ENCODE peak calls at places on chromosomes 11 and 22, in six cellular contexts. E is IMR-90; C is sigmoid colon; I is pancreas; M is CD4-positive, alpha-beta T cell; K is heart right ventricle. P is an unnamed sample.

GRCh38 chr11:107778839-107779517 is 67.1 kb upstream of the SLN start:
- DNase-seq in M (no peak), C (no peak), E (no peak), I (no peak), K (no peak), P (no peak)

GRCh38 chr22:30891781-30892180 is 76.8 kb downstream of the MORC2 start:
- DNase-seq in M (no peak), E (no peak), C (no peak), I (no peak), K (no peak), P (no peak)

GRCh38 chr22:31173386-31174145 is 13.6 kb downstream of the RNF185 start:
- DNase-seq in K (no peak), C (no peak), M (no peak), E (peak), I (no peak), P (no peak)

GRCh38 chr11:32830413-32830738 is 649 bp downstream of the PRRG4 start:
- DNase-seq in E (no peak), M (no peak), I (peak), C (no peak), K (no peak), P (no peak)

GRCh38 chr11:59106363-59107336 is at the start of gene FAM111B:
- DNase-seq in K (peak), I (peak), M (peak), E (peak), C (peak), P (peak)

GRCh38 chr22:37121887-37122591 is 12.5 kb upstream of the TMPRSS6 start:
- DNase-seq in C (no peak), E (peak), I (no peak), K (no peak), M (peak), P (no peak)

GRCh38 chr22:50016308-50016987 is 3.9 kb upstream of the IL17REL start:
- DNase-seq in I (peak), E (no peak), M (no peak), C (peak), K (no peak), P (no peak)

GRCh38 chr11:95831198-95831883 is 41.0 kb downstream of the CEP57 start:
- DNase-seq in C (no peak), I (no peak), K (no peak), E (peak), M (no peak), P (no peak)

GRCh38 chr22:48627966-48628365 is 1199.7 kb downstream of the BRD1 start:
- DNase-seq in K (no peak), C (no peak), E (no peak), M (no peak), I (no peak), P (no peak)

GRCh38 chr11:26286472-26287066 is 45.4 kb upstream of the ANO3 start:
- DNase-seq in I (no peak), K (no peak), M (no peak), C (no peak), E (peak), P (no peak)

GRCh38 chr11:36212507-36212906 is 76.7 kb downstream of the COMMD9 start:
- DNase-seq in K (no peak), M (no peak), I (no peak), E (no peak), C (no peak), P (no peak)

GRCh38 chr11:1749020-1749758 is 1.2 kb downstream of the IFITM10 start:
- DNase-seq in E (no peak), C (no peak), K (peak), I (peak), M (no peak), P (no peak)

GRCh38 chr22:31241936-31242335 is 29.8 kb downstream of the LIMK2 start:
- DNase-seq in E (peak), C (no peak), K (no peak), M (no peak), I (no peak), P (no peak)

GRCh38 chr11:115219378-115219777 is 284.8 kb downstream of the CADM1 start:
- DNase-seq in M (no peak), C (no peak), E (no peak), I (no peak), K (no peak), P (no peak)

GRCh38 chr11:115221461-115222069 is 282.6 kb downstream of the CADM1 start:
- DNase-seq in K (no peak), M (no peak), E (no peak), I (no peak), C (no peak), P (no peak)

GRCh38 chr11:115222218-115222862 is 281.9 kb downstream of the CADM1 start:
- DNase-seq in E (peak), I (no peak), K (no peak), M (no peak), C (no peak), P (no peak)

GRCh38 chr11:115220423-115220822 is 283.8 kb downstream of the CADM1 start:
- DNase-seq in C (no peak), I (no peak), M (no peak), K (no peak), E (no peak), P (no peak)

DNA sequence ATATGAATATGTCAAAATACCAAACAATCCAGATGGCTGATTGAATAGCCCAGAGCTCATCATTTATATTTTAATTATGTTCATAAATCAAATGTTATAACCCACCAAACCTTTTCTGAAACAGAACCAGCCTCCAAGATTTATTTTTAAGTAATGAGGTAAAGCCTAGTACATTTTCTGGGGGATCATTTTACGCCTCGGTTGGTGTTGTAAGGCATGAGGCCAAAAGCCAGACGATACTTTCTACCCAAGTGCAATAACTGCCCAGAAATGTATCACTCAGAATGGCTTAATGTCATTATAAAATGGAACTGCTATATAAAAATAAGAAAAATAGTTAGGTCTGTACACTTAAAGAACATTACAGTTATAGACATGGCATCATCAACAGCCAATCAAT is 283.3 kb downstream of the CADM1 start:
- DNase-seq in M (no peak), I (no peak), E (no peak), K (no peak), C (no peak), P (no peak)
- TF ChIP-seq CTCF in M (no peak), I (no peak), E (no peak), K (no peak), C (no peak), P (no peak)

GRCh38 chr22:42794551-42795510 is 62.2 kb downstream of the ARFGAP3 start:
- DNase-seq in E (no peak), M (no peak), C (no peak), I (no peak), K (no peak), P (no peak)
- TF ChIP-seq CTCF in E (no peak), M (no peak), C (no peak), I (no peak), K (no peak), P (no peak)

GRCh38 chr22:22770280-22770871 is 117.2 kb upstream of the IGLL5 start:
- DNase-seq in M (peak), E (no peak), K (peak), I (peak), C (no peak), P (peak)
- TF ChIP-seq CTCF in M (peak), E (peak), K (peak), I (peak), C (peak), P (no peak)

GRCh38 chr11:123430736-123431356 is 777 bp downstream of the GRAMD1B start:
- DNase-seq in K (peak), M (peak), I (peak), E (peak), C (peak), P (no peak)
- TF ChIP-seq CTCF in K (no peak), M (no peak), I (no peak), E (no peak), C (no peak), P (no peak)

DNA sequence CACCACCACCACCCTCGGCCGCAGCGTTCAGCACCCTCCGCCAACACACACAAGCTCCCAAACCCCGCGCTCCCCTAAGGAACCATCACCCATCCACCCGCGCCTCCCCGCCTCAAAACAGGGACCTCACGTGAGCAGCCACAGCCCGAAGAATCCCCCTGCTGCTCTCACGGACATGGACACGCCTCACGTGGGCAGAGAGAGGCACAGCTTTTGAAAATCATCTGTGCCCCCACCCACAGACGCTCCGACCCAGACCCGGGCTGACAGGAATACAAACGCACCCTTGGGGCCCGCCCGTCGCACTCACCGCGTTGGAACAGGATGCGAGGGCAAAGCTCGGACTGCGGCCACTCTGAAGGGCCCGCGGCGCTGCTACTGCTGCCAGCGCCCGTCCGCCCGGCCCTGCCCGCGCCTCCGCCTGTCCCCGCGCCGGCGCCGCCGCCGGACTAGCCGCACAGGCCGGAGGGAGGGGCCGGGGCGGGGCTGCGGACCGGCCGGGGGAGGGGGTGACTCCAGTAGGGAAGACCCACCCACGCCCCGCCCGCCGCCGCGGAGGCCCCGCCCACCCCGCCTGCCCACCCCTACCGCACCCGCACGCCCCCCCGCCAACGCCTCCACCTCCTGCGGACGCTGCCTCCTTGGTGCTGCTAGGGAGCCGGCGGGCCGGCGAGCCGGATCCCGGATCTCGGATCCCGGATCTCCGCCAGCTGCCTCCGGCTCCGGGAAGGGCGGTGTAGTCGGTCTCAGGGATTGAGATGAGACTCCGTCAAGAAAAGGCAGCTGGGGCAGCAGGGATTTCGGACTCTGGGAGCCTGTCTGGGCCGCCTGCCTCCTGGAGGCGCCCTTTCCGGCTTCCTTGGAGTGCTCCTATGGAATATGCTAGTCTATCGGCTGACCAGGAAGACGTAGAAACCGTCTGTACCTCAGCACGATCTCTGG is at the start of gene TRIM3:
- DNase-seq in K (peak), I (peak), E (peak), M (peak), C (peak), P (peak)
- TF ChIP-seq CTCF in K (peak), I (no peak), E (peak), M (no peak), C (no peak), P (no peak)